ENCODE peak calls at places on chromosome 21, in four cellular contexts. K, N, V and M are unnamed samples.

GRCh38 chr21:34669149-34669879 is 520 bp downstream of the CLIC6 start:
- DNase-seq in K (no peak), N (no peak), V (no peak), M (no peak)

GRCh38 chr21:17416139-17416538 is 96.7 kb upstream of the CXADR start:
- DNase-seq in K (no peak), N (no peak), V (no peak), M (no peak)

GRCh38 chr21:31347435-31348032 is 3.5 kb upstream of the TIAM1 start:
- DNase-seq in K (peak), N (no peak), V (peak), M (peak)

GRCh38 chr21:32459972-32460371 is 47.5 kb downstream of the EVA1C start:
- DNase-seq in K (no peak), N (no peak), V (no peak), M (no peak)

GRCh38 chr21:42137191-42137913 is 66.2 kb downstream of the UMODL1 start:
- DNase-seq in K (no peak), N (no peak), V (no peak), M (no peak)

GRCh38 chr21:35974801-35975200 is 85.5 kb downstream of the SETD4 start:
- DNase-seq in K (no peak), N (no peak), V (no peak), M (peak)

GRCh38 chr21:34959607-34960006 is 89.5 kb downstream of the RUNX1 start:
- DNase-seq in K (no peak), N (no peak), V (no peak), M (no peak)

GRCh38 chr21:20265704-20266368 is 732.4 kb upstream of the NCAM2 start:
- DNase-seq in K (no peak), N (no peak), V (no peak), M (no peak)

GRCh38 chr21:26587621-26588260 is 14.7 kb upstream of the CYYR1 start:
- DNase-seq in K (peak), N (no peak), V (no peak), M (no peak)

GRCh38 chr21:36005018-36005417 is 55.3 kb downstream of the SETD4 start:
- DNase-seq in K (peak), N (no peak), V (no peak), M (no peak)

GRCh38 chr21:37292041-37292440 is 24.9 kb upstream of the VPS26C start:
- DNase-seq in K (no peak), N (no peak), V (no peak), M (no peak)

GRCh38 chr21:42343556-42343955 is 7.2 kb downstream of the TFF2 start:
- DNase-seq in K (no peak), N (no peak), V (no peak), M (no peak)

GRCh38 chr21:41185802-41186201 is 17.8 kb downstream of the BACE2 start:
- DNase-seq in K (no peak), N (no peak), V (no peak), M (no peak)

GRCh38 chr21:41634211-41634694 is 126.3 kb upstream of the TMPRSS2 start:
- DNase-seq in K (peak), N (no peak), V (no peak), M (no peak)

GRCh38 chr21:25307489-25307888 is 299.8 kb downstream of the MRPL39 start:
- DNase-seq in K (no peak), N (no peak), V (no peak), M (no peak)

GRCh38 chr21:34885636-34886553 is 163.2 kb downstream of the RUNX1 start:
- DNase-seq in K (no peak), N (no peak), V (no peak), M (peak)

GRCh38 chr21:35616090-35616489 is 444.2 kb downstream of the SETD4 start:
- DNase-seq in K (peak), N (no peak), V (no peak), M (no peak)

GRCh38 chr21:33023574-33024277 is 2.0 kb upstream of the OLIG2 start:
- DNase-seq in K (no peak), N (no peak), V (no peak), M (no peak)

GRCh38 chr21:31363720-31364119 is 19.7 kb upstream of the TIAM1 start:
- DNase-seq in K (no peak), N (no peak), V (no peak), M (no peak)

GRCh38 chr21:25750085-25750484 is 15.3 kb downstream of the GABPA start:
- DNase-seq in K (no peak), N (no peak), V (no peak), M (no peak)

GRCh38 chr21:39445339-39446269 is at the start of gene LCA5L:
- DNase-seq in K (peak), N (peak), V (peak), M (peak)
- TF ChIP-seq CTCF in K (no peak), N (peak), V (peak), M (peak)

GRCh38 chr21:45822429-45823099 is 159.0 kb upstream of the COL6A1 start:
- DNase-seq in K (no peak), N (no peak), V (no peak), M (no peak)
- TF ChIP-seq RAD21 in K (no peak), N (no peak), V (no peak), M (no peak)

GRCh38 chr21:38475519-38475918 is 22.8 kb downstream of the ERG start:
- DNase-seq in K (no peak), N (no peak), V (no peak), M (no peak)

GRCh38 chr21:38474796-38475195 is 23.5 kb downstream of the ERG start:
- DNase-seq in K (no peak), N (no peak), V (no peak), M (no peak)

GRCh38 chr21:38477241-38477640 is 21.0 kb downstream of the ERG start:
- DNase-seq in K (no peak), N (no peak), V (no peak), M (no peak)

GRCh38 chr21:38474124-38474523 is 24.2 kb downstream of the ERG start:
- DNase-seq in K (no peak), N (no peak), V (no peak), M (no peak)

DNA sequence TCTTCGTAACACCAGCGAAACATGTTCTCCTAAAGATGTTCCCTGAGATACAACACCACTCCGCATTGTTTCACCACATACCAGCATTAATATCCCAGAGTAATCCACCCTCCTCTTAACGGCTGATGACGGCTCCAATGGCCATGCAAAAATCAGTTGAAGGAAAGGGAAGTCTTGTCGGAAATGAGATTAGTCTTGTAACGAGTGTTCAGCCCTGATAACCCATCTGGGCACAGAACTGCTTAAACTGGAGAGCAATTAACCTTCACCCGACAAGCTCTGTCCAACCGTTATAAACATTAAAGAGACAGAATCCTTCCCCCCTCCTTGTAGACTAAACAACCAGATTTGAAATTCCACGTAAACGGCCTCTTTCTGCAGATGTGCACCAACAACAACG is 21.9 kb downstream of the ERG start:
- DNase-seq in K (no peak), N (no peak), V (no peak), M (no peak)
- TF ChIP-seq POLR2AphosphoS2 in K (no peak), N (no peak), V (no peak), M (no peak)

GRCh38 chr21:43611598-43612369 is 47.5 kb downstream of the HSF2BP start:
- DNase-seq in K (peak), N (no peak), V (peak), M (peak)
- TF ChIP-seq CTCF in K (peak), N (peak), V (peak), M (peak)